ENCODE peak calls at places on chromosomes 12 and 14, in five cellular contexts. M is HCT116, K is A549, B is ovary, V is suprapubic skin. Z is an unnamed sample.

GRCh38 chr12:78146365-78146772 is 315.7 kb downstream of the NAV3 start:
- DNase-seq in K (peak), B (no peak), M (peak), V (no peak), Z (no peak)

GRCh38 chr12:22759769-22760674 is 135.1 kb downstream of the ETNK1 start:
- DNase-seq in V (no peak), B (peak), K (no peak), M (no peak), Z (no peak)

GRCh38 chr14:68249534-68250517 is 430.2 kb downstream of the RAD51B start:
- DNase-seq in M (peak), V (no peak), K (peak), B (no peak), Z (no peak)

GRCh38 chr14:35808076-35808657 is 928 bp downstream of the RALGAPA1 start:
- DNase-seq in K (peak), B (no peak), M (no peak), V (no peak), Z (no peak)

GRCh38 chr14:52315355-52315718 is 1.2 kb downstream of the PTGER2 start:
- DNase-seq in B (no peak), V (no peak), K (no peak), M (no peak), Z (no peak)

GRCh38 chr12:50557421-50557820 is 52.6 kb downstream of the DIP2B start:
- DNase-seq in B (no peak), V (no peak), K (no peak), M (no peak), Z (no peak)

GRCh38 chr14:90717916-90718315 is 98.3 kb downstream of the TTC7B start:
- DNase-seq in K (no peak), B (no peak), M (no peak), V (no peak), Z (no peak)

GRCh38 chr12:26091837-26092236 is 33.0 kb downstream of the BHLHE41 start:
- DNase-seq in V (no peak), B (peak), K (no peak), M (no peak), Z (no peak)

GRCh38 chr12:48996794-48997718 is 2.1 kb downstream of the DDN start:
- DNase-seq in M (no peak), B (peak), K (peak), V (no peak), Z (peak)

GRCh38 chr12:48557919-48558318 is 11.9 kb downstream of the LALBA start:
- DNase-seq in K (no peak), V (no peak), M (no peak), B (no peak), Z (no peak)

GRCh38 chr12:25054783-25055144 is 105.9 kb upstream of the BCAT1 start:
- DNase-seq in B (no peak), K (no peak), V (no peak), M (no peak), Z (no peak)
- H3K4me3 ChIP-seq in B (no peak), K (no peak), V (peak), M (no peak), Z (no peak)

GRCh38 chr14:50668852-50669194 is 717 bp upstream of the SAV1 start:
- DNase-seq in K (no peak), B (no peak), M (no peak), V (no peak), Z (no peak)

GRCh38 chr14:50667491-50668007 is 557 bp downstream of the SAV1 start:
- DNase-seq in B (no peak), V (no peak), M (no peak), K (no peak), Z (no peak)

GRCh38 chr14:50669441-50669986 is 1.4 kb upstream of the SAV1 start:
- DNase-seq in M (no peak), B (no peak), V (no peak), K (no peak), Z (no peak)

GRCh38 chr14:50666772-50667490 is 1.2 kb downstream of the SAV1 start:
- DNase-seq in K (peak), B (peak), M (no peak), V (no peak), Z (peak)

GRCh38 chr14:50668008-50668851 is at the start of gene SAV1:
- DNase-seq in K (peak), V (peak), B (peak), M (peak), Z (peak)
- TF ChIP-seq POLR2A in K (peak), V (peak), B (peak), M (peak), Z (peak)

GRCh38 chr14:50082784-50083466 is 33.4 kb downstream of the VCPKMT start:
- DNase-seq in M (no peak), K (no peak), V (no peak), B (no peak), Z (no peak)
- H3K4me3 ChIP-seq in M (no peak), K (no peak), V (no peak), B (no peak), Z (no peak)

DNA sequence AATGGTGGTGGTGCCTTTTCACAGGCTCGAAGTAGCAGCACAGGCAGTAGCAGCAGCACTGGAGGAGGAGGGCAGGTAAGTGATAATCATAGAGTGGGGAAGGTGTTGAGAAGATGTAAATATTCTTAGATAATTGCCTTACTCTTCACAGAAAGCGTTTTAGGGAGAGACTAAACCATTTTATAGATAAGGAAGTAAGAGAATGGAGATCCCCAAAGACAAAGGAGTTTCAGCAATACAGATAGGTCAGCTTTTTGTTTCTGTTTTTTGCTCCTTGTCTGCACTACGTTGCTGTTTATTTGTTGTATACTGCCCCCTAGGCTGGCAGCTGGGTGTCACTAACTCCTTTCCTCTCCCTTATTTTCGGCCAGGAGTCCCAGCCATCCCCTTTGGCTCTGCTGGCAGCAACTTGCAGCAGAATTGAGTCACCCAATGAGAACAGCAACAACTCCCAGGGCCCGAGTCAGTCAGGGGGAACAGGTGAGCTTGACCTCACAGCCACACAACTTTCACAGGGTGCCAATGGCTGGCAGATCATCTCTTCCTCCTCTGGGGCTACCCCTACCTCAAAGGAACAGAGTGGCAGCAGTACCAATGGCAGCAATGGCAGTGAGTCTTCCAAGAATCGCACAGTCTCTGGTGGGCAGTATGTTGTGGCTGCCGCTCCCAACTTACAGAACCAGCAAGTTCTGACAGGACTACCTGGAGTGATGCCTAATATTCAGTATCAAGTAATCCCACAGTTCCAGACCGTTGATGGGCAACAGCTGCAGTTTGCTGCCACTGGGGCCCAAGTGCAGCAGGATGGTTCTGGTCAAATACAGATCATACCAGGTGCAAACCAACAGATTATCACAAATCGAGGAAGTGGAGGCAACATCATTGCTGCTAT is 2.0 kb downstream of the SP1 start:
- DNase-seq in B (no peak), K (peak), V (no peak), M (no peak), Z (peak)
- TF ChIP-seq POLR2A in B (no peak), K (no peak), V (no peak), M (no peak), Z (no peak)

DNA sequence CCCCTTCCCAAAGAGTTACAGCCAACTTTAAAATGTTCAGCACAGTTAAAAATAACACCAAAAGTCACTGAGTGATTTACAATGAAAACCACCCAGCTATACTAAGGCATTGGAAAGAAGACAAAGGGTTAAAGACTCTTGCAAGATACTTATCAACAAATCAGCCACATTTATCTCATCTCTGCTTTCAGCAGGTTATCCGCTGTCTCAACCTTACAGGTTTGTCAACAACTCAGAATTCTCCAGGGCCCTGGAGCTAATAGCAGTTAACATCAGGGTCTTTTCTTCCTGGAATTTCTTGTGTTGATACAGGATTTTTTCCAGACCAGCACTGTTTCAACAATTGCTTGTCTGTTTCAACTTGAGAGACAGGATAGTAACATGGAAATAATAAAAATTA is 3.6 kb downstream of the PKP2 start:
- DNase-seq in V (no peak), B (no peak), K (no peak), M (no peak), Z (no peak)
- H3K4me3 ChIP-seq in V (no peak), B (no peak), K (no peak), M (no peak), Z (no peak)

GRCh38 chr14:92513204-92513965 is at the start of gene RIN3:
- DNase-seq in V (peak), M (no peak), B (no peak), K (peak), Z (no peak)
- TF ChIP-seq POLR2A in V (no peak), M (no peak), B (peak), K (peak), Z (no peak)